ENCODE peak calls at places on chromosomes 12 and 14, in four cellular contexts. A, Q, F and D are unnamed samples.

GRCh38 chr14:66315548-66315947 is 170.6 kb upstream of the CCDC196 start:
- DNase-seq in A (no peak), Q (no peak), F (no peak), D (no peak)

GRCh38 chr12:45419317-45419716 is 203.4 kb downstream of the ANO6 start:
- DNase-seq in A (no peak), Q (no peak), F (no peak), D (no peak)

GRCh38 chr12:68042212-68042699 is 53.0 kb downstream of the IFNG-AS1 start:
- DNase-seq in A (no peak), Q (no peak), F (no peak), D (no peak)

GRCh38 chr14:54633076-54633475 is 66.1 kb downstream of the SAMD4A start:
- DNase-seq in A (no peak), Q (no peak), F (no peak), D (no peak)

GRCh38 chr12:14256139-14256538 is 109.3 kb upstream of the ATF7IP start:
- DNase-seq in A (no peak), Q (peak), F (no peak), D (peak)

GRCh38 chr14:54617467-54617866 is 50.5 kb downstream of the SAMD4A start:
- DNase-seq in A (no peak), Q (no peak), F (no peak), D (no peak)

GRCh38 chr12:4251967-4252366 is 21.6 kb upstream of the CCND2 start:
- DNase-seq in A (no peak), Q (no peak), F (no peak), D (no peak)

GRCh38 chr12:108479364-108480070 is 35.6 kb upstream of the FICD start:
- DNase-seq in A (peak), Q (no peak), F (no peak), D (no peak)

GRCh38 chr12:24921251-24922038 is 27.5 kb downstream of the BCAT1 start:
- DNase-seq in A (peak), Q (no peak), F (no peak), D (no peak)

GRCh38 chr12:108616941-108617858 is 16.5 kb downstream of the SELPLG start:
- DNase-seq in A (no peak), Q (peak), F (peak), D (peak)

GRCh38 chr12:41681898-41682297 is 462.8 kb downstream of the GXYLT1 start:
- DNase-seq in A (no peak), Q (no peak), F (no peak), D (no peak)